ENCODE peak calls at places on chromosomes 5 and 9, in seven cellular contexts. J is breast epithelium, B is M059J, M is AG09309, D is adipocyte, I is foreskin fibroblast, R is astrocyte of the cerebellum. X is an unnamed sample.

GRCh38 chr9:79362100-79363081 is 209.4 kb upstream of the TLE4 start:
- DNase-seq in J (no peak), B (peak; percentile 67), M (no peak), D (no peak), I (no peak), R (no peak), X (no peak)

GRCh38 chr9:134544388-134545212 is 97.0 kb upstream of the COL5A1 start:
- DNase-seq in J (no peak), B (peak; percentile 89), M (no peak), D (peak; percentile 83), I (no peak), R (no peak), X (no peak)

GRCh38 chr5:35477321-35477720 is 140.3 kb upstream of the SPEF2 start:
- DNase-seq in J (no peak), B (no peak), M (no peak), D (no peak), I (no peak), R (no peak), X (no peak)

GRCh38 chr9:124791106-124791505 is 14.2 kb downstream of the OLFML2A start:
- DNase-seq in J (no peak), B (no peak), M (no peak), D (no peak), I (no peak), R (no peak), X (no peak)

GRCh38 chr9:462611-463010 is 247.9 kb downstream of the DOCK8 start:
- DNase-seq in J (no peak), B (no peak), M (no peak), D (no peak), I (no peak), R (no peak), X (no peak)

GRCh38 chr5:160339406-160340140 is 27.2 kb upstream of the CCNJL start:
- DNase-seq in J (no peak), B (no peak), M (no peak), D (no peak), I (no peak), R (peak; percentile 11), X (no peak)

GRCh38 chr9:96279927-96280326 is 22.0 kb downstream of the HSD17B3 start:
- DNase-seq in J (no peak), B (no peak), M (no peak), D (no peak), I (no peak), R (no peak), X (no peak)

GRCh38 chr9:91760906-91761305 is 189.1 kb downstream of the ROR2 start:
- DNase-seq in J (no peak), B (no peak), M (no peak), D (no peak), I (no peak), R (no peak), X (no peak)

GRCh38 chr9:97041898-97042297 is 3.0 kb upstream of the CTSV start:
- DNase-seq in J (no peak), B (no peak), M (no peak), D (no peak), I (no peak), R (no peak), X (no peak)

GRCh38 chr9:33132249-33132772 is 34.8 kb downstream of the B4GALT1 start:
- DNase-seq in J (no peak), B (peak; percentile 85), M (peak; percentile 51), D (peak; percentile 76), I (peak; percentile 85), R (no peak), X (no peak)

GRCh38 chr9:87701931-87702421 is 23.9 kb upstream of the CTSL start:
- DNase-seq in J (no peak), B (peak; percentile 60), M (no peak), D (peak; percentile 48), I (no peak), R (peak; percentile 84), X (no peak)

GRCh38 chr5:57434227-57434640 is 48.4 kb downstream of the ACTBL2 start:
- DNase-seq in J (no peak), B (peak; percentile 79), M (no peak), D (peak; percentile 83), I (no peak), R (no peak), X (no peak)

GRCh38 chr9:108724669-108725068 is 131.1 kb downstream of the ACTL7B start:
- DNase-seq in J (no peak), B (no peak), M (peak; percentile 63), D (peak; percentile 50), I (no peak), R (no peak), X (no peak)

GRCh38 chr5:33046091-33046490 is 335.0 kb downstream of the NPR3 start:
- DNase-seq in J (no peak), B (peak; percentile 65), M (no peak), D (no peak), I (no peak), R (no peak), X (no peak)

GRCh38 chr9:19049872-19050636 is 827 bp downstream of the RRAGA start:
- DNase-seq in J (no peak), B (peak; percentile 65), M (no peak), D (peak; percentile 60), I (peak; percentile 31), R (peak; percentile 18), X (no peak)

GRCh38 chr5:149932445-149933350 is 11.9 kb downstream of the PDE6A start:
- DNase-seq in J (no peak), B (peak; percentile 33), M (no peak), D (no peak), I (no peak), R (no peak), X (no peak)

GRCh38 chr5:51651476-51651875 is 268.2 kb downstream of the ISL1 start:
- DNase-seq in J (no peak), B (no peak), M (no peak), D (no peak), I (no peak), R (no peak), X (no peak)

GRCh38 chr5:158074992-158075769 is 216.2 kb upstream of the CLINT1 start:
- DNase-seq in J (peak; percentile 53), B (peak; percentile 74), M (peak; percentile 27), D (peak; percentile 91), I (peak; percentile 43), R (peak; percentile 76), X (peak; percentile 29)

GRCh38 chr9:84061613-84062205 is 81.1 kb downstream of the RMI1 start:
- DNase-seq in J (no peak), B (no peak), M (no peak), D (no peak), I (no peak), R (no peak), X (no peak)

GRCh38 chr9:130262771-130263170 is 2.8 kb upstream of the HMCN2 start:
- DNase-seq in J (peak; percentile 9), B (no peak), M (no peak), D (no peak), I (no peak), R (no peak), X (no peak)

GRCh38 chr5:407051-407450 is 35.9 kb upstream of the EXOC3 start:
- DNase-seq in J (no peak), B (no peak), M (no peak), D (no peak), I (no peak), R (no peak), X (no peak)

GRCh38 chr9:21326526-21327139 is 8.6 kb downstream of the KLHL9 start:
- DNase-seq in J (no peak), B (peak; percentile 66), M (no peak), D (peak; percentile 78), I (no peak), R (peak; percentile 35), X (no peak)

GRCh38 chr9:116425244-116425643 is 261.9 kb upstream of the TRIM32 start:
- DNase-seq in J (no peak), B (no peak), M (no peak), D (no peak), I (no peak), R (no peak), X (no peak)

GRCh38 chr9:33249087-33249657 is 9.2 kb downstream of the SPINK4 start:
- DNase-seq in J (no peak), B (no peak), M (no peak), D (no peak), I (no peak), R (no peak), X (no peak)

GRCh38 chr5:138402640-138403039 is 36.2 kb upstream of the REEP2 start:
- DNase-seq in J (no peak), B (no peak), M (no peak), D (no peak), I (no peak), R (no peak), X (no peak)

GRCh38 chr5:102528600-102528999 is 29.8 kb upstream of the SLCO6A1 start:
- DNase-seq in J (no peak), B (no peak), M (no peak), D (peak; percentile 14), I (no peak), R (no peak), X (no peak)

GRCh38 chr5:178576591-178577351 is 13.4 kb downstream of the COL23A1 start:
- DNase-seq in J (no peak), B (no peak), M (no peak), D (no peak), I (no peak), R (no peak), X (no peak)

GRCh38 chr9:129059796-129060785 is 20.8 kb upstream of the DOLPP1 start:
- DNase-seq in J (no peak), B (no peak), M (no peak), D (no peak), I (no peak), R (no peak), X (no peak)

GRCh38 chr5:96347502-96348292 is 85.4 kb downstream of the PCSK1 start:
- DNase-seq in J (no peak), B (peak; percentile 40), M (no peak), D (peak; percentile 4), I (no peak), R (no peak), X (no peak)

GRCh38 chr5:135245521-135246499 is 153.2 kb downstream of the MACROH2A1 start:
- DNase-seq in J (no peak), B (peak; percentile 84), M (no peak), D (peak; percentile 68), I (peak; percentile 62), R (no peak), X (no peak)

GRCh38 chr9:93270976-93271375 is 87.0 kb downstream of the WNK2 start:
- DNase-seq in J (no peak), B (no peak), M (no peak), D (no peak), I (no peak), R (no peak), X (no peak)

GRCh38 chr5:176737746-176738699 is 72.3 kb upstream of the UNC5A start:
- DNase-seq in J (peak; percentile 42), B (no peak), M (no peak), D (no peak), I (no peak), R (no peak), X (no peak)

GRCh38 chr5:40381676-40382363 is 297.9 kb upstream of the PTGER4 start:
- DNase-seq in J (no peak), B (peak; percentile 47), M (no peak), D (peak; percentile 39), I (no peak), R (no peak), X (no peak)

GRCh38 chr9:94169978-94170377 is 85.7 kb downstream of the PTPDC1 start:
- DNase-seq in J (no peak), B (no peak), M (no peak), D (no peak), I (no peak), R (no peak), X (no peak)

GRCh38 chr5:97142521-97143254 is at the start of gene LIX1:
- DNase-seq in J (no peak), B (peak; percentile 47), M (no peak), D (peak; percentile 79), I (peak; percentile 23), R (peak; percentile 34), X (no peak)

GRCh38 chr5:75610201-75610600 is 1.1 kb upstream of the ANKDD1B start:
- DNase-seq in J (no peak), B (peak; percentile 22), M (no peak), D (no peak), I (no peak), R (no peak), X (no peak)

GRCh38 chr9:38380872-38381534 is 11.5 kb upstream of the ALDH1B1 start:
- DNase-seq in J (no peak), B (no peak), M (no peak), D (no peak), I (no peak), R (no peak), X (no peak)

GRCh38 chr5:78720234-78720985 is 71.8 kb upstream of the LHFPL2 start:
- DNase-seq in J (no peak), B (no peak), M (no peak), D (no peak), I (no peak), R (no peak), X (no peak)